ENCODE peak calls at places on chromosomes 11 and 22, in eight cellular contexts. One of them, this sample, is unnamed.

GRCh38 chr22:32754413-32755041 is 47.0 kb upstream of the TIMP3 start:
- DNase-seq in stomach: no peak
- DNase-seq in transverse colon: peak
- DNase-seq in esophagus muscularis mucosa: no peak
- DNase-seq in GM12878: no peak
- DNase-seq in SK-N-SH: no peak
- DNase-seq in sigmoid colon: no peak
- DNase-seq in K562: no peak
- DNase-seq in this sample: no peak

GRCh38 chr11:2794419-2794795 is 91.2 kb downstream of the CDKN1C start:
- DNase-seq in GM12878: no peak
- DNase-seq in transverse colon: no peak
- DNase-seq in sigmoid colon: peak
- DNase-seq in esophagus muscularis mucosa: no peak
- DNase-seq in K562: no peak
- DNase-seq in SK-N-SH: no peak
- DNase-seq in stomach: peak
- DNase-seq in this sample: no peak

GRCh38 chr11:1486054-1486825 is at the start of gene MOB2:
- DNase-seq in transverse colon: peak
- DNase-seq in SK-N-SH: no peak
- DNase-seq in stomach: peak
- DNase-seq in GM12878: no peak
- DNase-seq in sigmoid colon: peak
- DNase-seq in K562: no peak
- DNase-seq in esophagus muscularis mucosa: no peak
- DNase-seq in this sample: no peak

GRCh38 chr11:92790376-92790775 is 179.1 kb upstream of the MTNR1B start:
- DNase-seq in sigmoid colon: no peak
- DNase-seq in SK-N-SH: no peak
- DNase-seq in esophagus muscularis mucosa: no peak
- DNase-seq in transverse colon: no peak
- DNase-seq in K562: no peak
- DNase-seq in GM12878: no peak
- DNase-seq in stomach: no peak
- DNase-seq in this sample: no peak

GRCh38 chr22:44668886-44669724 is 32.9 kb upstream of the PRR5 start:
- DNase-seq in transverse colon: no peak
- DNase-seq in stomach: no peak
- DNase-seq in SK-N-SH: peak
- DNase-seq in esophagus muscularis mucosa: no peak
- DNase-seq in GM12878: no peak
- DNase-seq in sigmoid colon: no peak
- DNase-seq in K562: no peak
- DNase-seq in this sample: no peak

GRCh38 chr22:24819941-24820461 is 14.0 kb downstream of the SGSM1 start:
- DNase-seq in SK-N-SH: peak
- DNase-seq in GM12878: no peak
- DNase-seq in stomach: peak
- DNase-seq in esophagus muscularis mucosa: no peak
- DNase-seq in transverse colon: peak
- DNase-seq in sigmoid colon: peak
- DNase-seq in K562: no peak
- DNase-seq in this sample: no peak

GRCh38 chr11:27514076-27514475 is 7.5 kb upstream of the LIN7C start:
- DNase-seq in stomach: no peak
- DNase-seq in sigmoid colon: no peak
- DNase-seq in GM12878: no peak
- DNase-seq in esophagus muscularis mucosa: no peak
- DNase-seq in transverse colon: no peak
- DNase-seq in K562: no peak
- DNase-seq in SK-N-SH: no peak
- DNase-seq in this sample: no peak

GRCh38 chr22:28630185-28630580 is 49.5 kb downstream of the TTC28 start:
- DNase-seq in sigmoid colon: no peak
- DNase-seq in esophagus muscularis mucosa: no peak
- DNase-seq in transverse colon: no peak
- DNase-seq in K562: no peak
- DNase-seq in GM12878: no peak
- DNase-seq in SK-N-SH: no peak
- DNase-seq in stomach: no peak
- DNase-seq in this sample: no peak

GRCh38 chr11:75815345-75815983 is 454 bp downstream of the UVRAG start:
- DNase-seq in SK-N-SH: no peak
- DNase-seq in K562: no peak
- DNase-seq in esophagus muscularis mucosa: no peak
- DNase-seq in transverse colon: peak
- DNase-seq in GM12878: no peak
- DNase-seq in stomach: peak
- DNase-seq in sigmoid colon: peak
- DNase-seq in this sample: peak

GRCh38 chr22:38433871-38434270 is 21.1 kb downstream of the KCNJ4 start:
- DNase-seq in SK-N-SH: no peak
- DNase-seq in stomach: no peak
- DNase-seq in esophagus muscularis mucosa: no peak
- DNase-seq in sigmoid colon: no peak
- DNase-seq in GM12878: no peak
- DNase-seq in transverse colon: no peak
- DNase-seq in K562: no peak
- DNase-seq in this sample: no peak

GRCh38 chr11:1568451-1568911 is 3.6 kb downstream of the DUSP8 start:
- DNase-seq in sigmoid colon: peak
- DNase-seq in SK-N-SH: peak
- DNase-seq in K562: no peak
- DNase-seq in stomach: no peak
- DNase-seq in transverse colon: no peak
- DNase-seq in GM12878: no peak
- DNase-seq in esophagus muscularis mucosa: no peak
- DNase-seq in this sample: no peak

GRCh38 chr11:58688779-58689503 is 42.8 kb downstream of the GLYAT start:
- DNase-seq in K562: no peak
- DNase-seq in GM12878: no peak
- DNase-seq in stomach: no peak
- DNase-seq in SK-N-SH: no peak
- DNase-seq in esophagus muscularis mucosa: no peak
- DNase-seq in sigmoid colon: no peak
- DNase-seq in transverse colon: no peak
- DNase-seq in this sample: no peak

GRCh38 chr22:23226497-23226850 is 46.2 kb downstream of the BCR start:
- DNase-seq in sigmoid colon: no peak
- DNase-seq in esophagus muscularis mucosa: no peak
- DNase-seq in stomach: no peak
- DNase-seq in GM12878: no peak
- DNase-seq in K562: no peak
- DNase-seq in transverse colon: no peak
- DNase-seq in SK-N-SH: no peak
- DNase-seq in this sample: no peak

GRCh38 chr11:74932169-74932568 is 16.7 kb downstream of the XRRA1 start:
- DNase-seq in GM12878: no peak
- DNase-seq in stomach: no peak
- DNase-seq in sigmoid colon: no peak
- DNase-seq in SK-N-SH: no peak
- DNase-seq in esophagus muscularis mucosa: no peak
- DNase-seq in K562: no peak
- DNase-seq in transverse colon: no peak
- DNase-seq in this sample: no peak

GRCh38 chr11:5591613-5592012 is 4.8 kb upstream of the TRIM6 start:
- DNase-seq in GM12878: no peak
- DNase-seq in transverse colon: no peak
- DNase-seq in sigmoid colon: no peak
- DNase-seq in esophagus muscularis mucosa: no peak
- DNase-seq in K562: peak
- DNase-seq in SK-N-SH: no peak
- DNase-seq in stomach: no peak
- DNase-seq in this sample: no peak

GRCh38 chr11:87036756-87037449 is 831 bp upstream of the TMEM135 start:
- DNase-seq in esophagus muscularis mucosa: no peak
- DNase-seq in stomach: no peak
- DNase-seq in GM12878: no peak
- DNase-seq in transverse colon: peak
- DNase-seq in K562: peak
- DNase-seq in sigmoid colon: no peak
- DNase-seq in SK-N-SH: no peak
- DNase-seq in this sample: no peak

GRCh38 chr11:117819096-117820040 is 5.2 kb downstream of the FXYD2 start:
- DNase-seq in stomach: peak
- DNase-seq in SK-N-SH: peak
- DNase-seq in esophagus muscularis mucosa: no peak
- DNase-seq in GM12878: no peak
- DNase-seq in transverse colon: peak
- DNase-seq in sigmoid colon: peak
- DNase-seq in K562: peak
- DNase-seq in this sample: no peak

GRCh38 chr11:64793271-64794160 is 9.5 kb downstream of the MAP4K2 start:
- DNase-seq in GM12878: no peak
- DNase-seq in K562: no peak
- DNase-seq in sigmoid colon: peak
- DNase-seq in esophagus muscularis mucosa: no peak
- DNase-seq in transverse colon: no peak
- DNase-seq in SK-N-SH: peak
- DNase-seq in stomach: no peak
- DNase-seq in this sample: no peak

GRCh38 chr11:8932564-8933180 is at the start of gene C11orf16:
- DNase-seq in sigmoid colon: no peak
- DNase-seq in SK-N-SH: no peak
- DNase-seq in stomach: no peak
- DNase-seq in GM12878: no peak
- DNase-seq in K562: no peak
- DNase-seq in esophagus muscularis mucosa: no peak
- DNase-seq in transverse colon: no peak
- DNase-seq in this sample: no peak
- H3K27ac ChIP-seq in sigmoid colon: no peak
- H3K27ac ChIP-seq in SK-N-SH: no peak
- H3K27ac ChIP-seq in stomach: no peak
- H3K27ac ChIP-seq in GM12878: no peak
- H3K27ac ChIP-seq in K562: no peak
- H3K27ac ChIP-seq in esophagus muscularis mucosa: no peak
- H3K27ac ChIP-seq in transverse colon: no peak
- H3K27ac ChIP-seq in this sample: no peak

DNA sequence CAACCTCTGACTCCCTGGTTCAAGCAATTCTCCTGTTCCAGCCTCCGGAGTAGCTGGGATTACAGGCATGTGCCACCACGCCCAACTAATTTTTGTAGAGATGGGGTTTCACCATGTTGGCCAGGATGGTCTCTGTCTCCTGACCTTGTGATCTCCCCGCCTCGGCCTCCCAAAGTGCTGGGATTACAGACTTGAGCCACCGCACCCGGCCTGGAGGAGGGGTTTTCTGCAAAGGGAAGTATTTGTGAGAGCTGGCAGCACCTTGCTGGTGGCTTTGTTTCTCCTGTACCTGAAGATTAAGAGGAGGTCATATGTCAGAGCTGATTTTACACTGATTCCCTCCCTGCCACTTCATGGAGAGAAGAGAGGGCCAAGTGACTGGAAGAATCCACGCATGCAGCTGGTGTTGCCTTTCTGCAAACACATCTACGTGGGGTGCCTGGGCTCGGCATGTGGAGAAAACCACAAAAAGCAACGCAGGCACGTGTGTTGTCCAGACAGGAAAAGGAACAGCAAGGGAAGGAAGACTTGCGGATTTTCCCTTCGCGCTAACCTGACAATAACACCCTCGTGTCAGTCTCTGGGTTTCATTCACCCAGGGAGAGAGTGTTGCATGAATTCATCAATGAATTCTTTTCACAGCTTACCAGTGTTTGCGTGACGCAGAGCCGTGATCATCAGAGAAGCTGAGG is 61.9 kb downstream of the TSPAN18 start:
- DNase-seq in esophagus muscularis mucosa: no peak
- DNase-seq in stomach: no peak
- DNase-seq in K562: no peak
- DNase-seq in transverse colon: no peak
- DNase-seq in SK-N-SH: no peak
- DNase-seq in GM12878: no peak
- DNase-seq in sigmoid colon: no peak
- DNase-seq in this sample: peak
- TF ChIP-seq POLR2AphosphoS5 in esophagus muscularis mucosa: no peak
- TF ChIP-seq POLR2AphosphoS5 in stomach: no peak
- TF ChIP-seq POLR2AphosphoS5 in K562: no peak
- TF ChIP-seq POLR2AphosphoS5 in transverse colon: no peak
- TF ChIP-seq POLR2AphosphoS5 in SK-N-SH: no peak
- TF ChIP-seq POLR2AphosphoS5 in GM12878: no peak
- TF ChIP-seq POLR2AphosphoS5 in sigmoid colon: no peak
- TF ChIP-seq POLR2AphosphoS5 in this sample: no peak

GRCh38 chr11:127350476-127350875 is 349.9 kb upstream of the KIRREL3 start:
- DNase-seq in esophagus muscularis mucosa: no peak
- DNase-seq in stomach: no peak
- DNase-seq in sigmoid colon: no peak
- DNase-seq in transverse colon: no peak
- DNase-seq in SK-N-SH: no peak
- DNase-seq in K562: no peak
- DNase-seq in GM12878: no peak
- DNase-seq in this sample: no peak

GRCh38 chr11:127340438-127340837 is 339.9 kb upstream of the KIRREL3 start:
- DNase-seq in transverse colon: no peak
- DNase-seq in sigmoid colon: no peak
- DNase-seq in esophagus muscularis mucosa: no peak
- DNase-seq in K562: no peak
- DNase-seq in GM12878: no peak
- DNase-seq in stomach: no peak
- DNase-seq in SK-N-SH: no peak
- DNase-seq in this sample: no peak

GRCh38 chr11:127345819-127346459 is 345.4 kb upstream of the KIRREL3 start:
- DNase-seq in esophagus muscularis mucosa: no peak
- DNase-seq in K562: peak
- DNase-seq in sigmoid colon: no peak
- DNase-seq in stomach: no peak
- DNase-seq in transverse colon: no peak
- DNase-seq in SK-N-SH: peak
- DNase-seq in GM12878: no peak
- DNase-seq in this sample: no peak
- TF ChIP-seq EP300 in esophagus muscularis mucosa: no peak
- TF ChIP-seq EP300 in K562: no peak
- TF ChIP-seq EP300 in sigmoid colon: no peak
- TF ChIP-seq EP300 in stomach: no peak
- TF ChIP-seq EP300 in transverse colon: no peak
- TF ChIP-seq EP300 in SK-N-SH: no peak
- TF ChIP-seq EP300 in GM12878: no peak
- TF ChIP-seq EP300 in this sample: no peak

DNA sequence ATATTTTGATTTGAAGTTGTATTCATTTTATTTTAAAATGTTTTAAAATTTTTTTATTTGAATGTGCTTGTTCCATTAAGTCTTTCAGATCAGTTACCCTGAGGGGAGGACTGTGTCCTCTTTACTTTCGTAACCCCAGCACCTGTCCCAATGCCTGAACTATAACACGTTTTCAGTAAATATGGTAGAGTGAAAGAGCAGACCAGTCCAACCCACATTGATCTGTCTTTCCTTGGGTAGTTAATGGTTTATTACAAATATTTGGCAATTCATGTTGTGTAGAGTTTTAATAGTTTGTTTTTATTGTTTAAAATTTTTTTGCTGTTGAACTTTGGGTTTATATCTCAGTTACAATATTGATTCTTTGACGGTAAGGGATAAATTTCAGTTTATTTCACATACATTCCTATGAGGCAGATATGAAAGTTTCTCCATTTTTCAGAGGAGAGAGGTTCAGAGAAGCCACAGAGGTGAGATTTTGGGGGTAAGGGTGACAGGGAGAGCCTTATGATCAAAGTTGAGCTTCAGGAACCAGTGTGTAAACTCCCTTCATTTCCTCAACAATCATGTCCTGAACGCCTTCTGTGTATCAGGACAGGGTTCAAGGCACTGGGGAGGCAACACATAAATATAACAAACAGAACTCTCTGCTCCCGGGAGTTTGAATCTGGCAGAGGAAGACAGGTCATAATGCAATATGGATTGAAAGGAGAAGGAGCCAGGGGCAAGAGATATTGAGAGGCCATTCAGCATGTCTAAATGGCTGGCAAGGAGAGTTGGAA is 27.8 kb downstream of the AMOTL1 start:
- DNase-seq in sigmoid colon: no peak
- DNase-seq in transverse colon: no peak
- DNase-seq in GM12878: no peak
- DNase-seq in SK-N-SH: no peak
- DNase-seq in esophagus muscularis mucosa: no peak
- DNase-seq in stomach: no peak
- DNase-seq in K562: no peak
- DNase-seq in this sample: no peak
- H3K27ac ChIP-seq in sigmoid colon: peak
- H3K27ac ChIP-seq in transverse colon: peak
- H3K27ac ChIP-seq in GM12878: no peak
- H3K27ac ChIP-seq in SK-N-SH: peak
- H3K27ac ChIP-seq in esophagus muscularis mucosa: no peak
- H3K27ac ChIP-seq in stomach: no peak
- H3K27ac ChIP-seq in K562: no peak
- H3K27ac ChIP-seq in this sample: no peak